ENCODE peak calls at places on chromosomes 3 and 15, in nine cellular contexts. H, F, B, N, S, G, P, T and Y are unnamed samples.

GRCh38 chr3:113698891-113699465 is 2.5 kb upstream of the USF3 start:
- DNase-seq in P (no peak), F (no peak), N (no peak), S (no peak), H (peak), G (peak), B (no peak), T (no peak), Y (no peak)

GRCh38 chr15:71278989-71279756 is 163.9 kb downstream of the THSD4 start:
- DNase-seq in S (peak), B (peak), N (no peak), G (peak), P (peak), T (no peak), F (peak), H (peak), Y (no peak)

GRCh38 chr3:14562441-14562840 is 22.3 kb upstream of the GRIP2 start:
- DNase-seq in B (no peak), N (no peak), F (no peak), H (peak), G (no peak), T (no peak), P (no peak), S (no peak), Y (no peak)

GRCh38 chr15:31387483-31388118 is 61.0 kb downstream of the KLF13 start:
- DNase-seq in P (no peak), T (peak), F (peak), B (no peak), N (no peak), G (peak), H (no peak), S (peak), Y (no peak)

GRCh38 chr15:22895465-22896190 is 57.2 kb downstream of the NIPA2 start:
- DNase-seq in G (peak), S (no peak), B (no peak), H (peak), N (no peak), P (no peak), F (no peak), T (no peak), Y (no peak)

GRCh38 chr3:122356402-122356801 is 26.6 kb downstream of the MIX23 start:
- DNase-seq in S (peak), G (peak), F (peak), B (no peak), P (no peak), H (peak), N (no peak), T (no peak), Y (peak)

GRCh38 chr15:22878103-22878502 is 39.6 kb downstream of the NIPA2 start:
- DNase-seq in F (no peak), B (no peak), T (no peak), P (no peak), H (no peak), N (no peak), G (no peak), S (no peak), Y (no peak)

GRCh38 chr3:25226747-25227146 is 201.3 kb upstream of the RARB start:
- DNase-seq in T (no peak), G (no peak), N (no peak), F (no peak), P (no peak), S (no peak), B (no peak), H (no peak), Y (no peak)

GRCh38 chr3:66279168-66279567 is 58.4 kb downstream of the SLC25A26 start:
- DNase-seq in N (no peak), P (no peak), S (no peak), H (no peak), T (no peak), G (no peak), B (no peak), F (no peak), Y (no peak)

GRCh38 chr3:170701696-170702678 is 116.1 kb upstream of the SLC7A14 start:
- DNase-seq in B (no peak), G (no peak), T (no peak), F (no peak), N (no peak), H (no peak), S (no peak), P (no peak), Y (no peak)

GRCh38 chr3:63654246-63654645 is 1.8 kb downstream of the SNTN start:
- DNase-seq in N (no peak), S (no peak), P (no peak), G (no peak), B (no peak), H (no peak), T (no peak), F (no peak), Y (no peak)

GRCh38 chr15:100111103-100112060 is 230.4 kb downstream of the ADAMTS17 start:
- DNase-seq in T (no peak), H (peak), P (peak), B (peak), G (no peak), F (no peak), N (no peak), S (no peak), Y (peak)

GRCh38 chr3:11373235-11373634 is 101.0 kb downstream of the ATG7 start:
- DNase-seq in H (no peak), T (no peak), G (no peak), B (no peak), S (peak), F (peak), N (no peak), P (no peak), Y (no peak)

GRCh38 chr3:59422312-59422711 is 372.5 kb upstream of the CFAP20DC start:
- DNase-seq in H (peak), F (no peak), P (no peak), B (no peak), G (no peak), T (no peak), S (no peak), N (no peak), Y (no peak)

GRCh38 chr3:160781429-160781828 is 25.4 kb downstream of the PPM1L start:
- DNase-seq in F (no peak), P (no peak), H (no peak), G (no peak), B (no peak), S (no peak), T (no peak), N (no peak), Y (no peak)

GRCh38 chr3:96865605-96866004 is 51.2 kb downstream of the EPHA6 start:
- DNase-seq in S (no peak), F (no peak), H (no peak), P (no peak), N (no peak), B (no peak), G (no peak), T (no peak), Y (no peak)

GRCh38 chr3:183378008-183378407 is 50.4 kb downstream of the MCF2L2 start:
- DNase-seq in G (no peak), S (peak), F (peak), P (no peak), H (no peak), B (no peak), N (no peak), T (no peak), Y (no peak)

GRCh38 chr15:100602822-100603393 is 519 bp downstream of the ASB7 start:
- DNase-seq in N (no peak), P (no peak), S (no peak), T (peak), G (peak), B (no peak), F (peak), H (no peak), Y (no peak)

GRCh38 chr15:41562784-41563198 is 3.8 kb downstream of the TYRO3 start:
- DNase-seq in T (no peak), H (no peak), N (no peak), B (no peak), P (no peak), G (no peak), S (no peak), F (no peak), Y (no peak)

GRCh38 chr3:194306771-194307640 is 44.1 kb downstream of the CPN2 start:
- DNase-seq in N (no peak), S (no peak), G (no peak), F (no peak), B (no peak), P (no peak), H (no peak), T (no peak), Y (peak)

GRCh38 chr3:11053926-11054503 is 61.5 kb downstream of the SLC6A1 start:
- DNase-seq in T (no peak), S (no peak), G (no peak), F (no peak), H (no peak), P (no peak), N (no peak), B (no peak), Y (no peak)

GRCh38 chr3:131903988-131904415 is 130.8 kb downstream of the CPNE4 start:
- DNase-seq in N (no peak), S (no peak), F (no peak), B (peak), T (no peak), G (peak), P (peak), H (peak), Y (no peak)

GRCh38 chr15:86333819-86334218 is 254.1 kb downstream of the AGBL1 start:
- DNase-seq in N (no peak), B (no peak), T (no peak), G (no peak), P (no peak), S (no peak), F (no peak), H (no peak), Y (no peak)

GRCh38 chr3:196177567-196177966 is 33.6 kb downstream of the ZDHHC19 start:
- DNase-seq in H (no peak), P (no peak), B (no peak), N (no peak), S (no peak), G (no peak), F (no peak), T (no peak), Y (no peak)

GRCh38 chr3:72938471-72939265 is 50.8 kb downstream of the GXYLT2 start:
- DNase-seq in N (no peak), S (peak), P (peak), H (peak), G (peak), T (peak), F (peak), B (peak), Y (no peak)

GRCh38 chr15:29476503-29477080 is 207.0 kb upstream of the NSMCE3 start:
- DNase-seq in H (no peak), F (no peak), S (no peak), N (no peak), P (no peak), B (no peak), G (no peak), T (no peak), Y (no peak)

GRCh38 chr15:66662522-66662921 is 39.5 kb upstream of the SMAD6 start:
- DNase-seq in S (no peak), N (no peak), F (no peak), B (no peak), P (no peak), T (no peak), G (no peak), H (no peak), Y (no peak)

GRCh38 chr3:197352382-197352781 is 54.0 kb upstream of the DLG1 start:
- DNase-seq in F (no peak), P (no peak), N (no peak), G (no peak), B (no peak), T (no peak), S (no peak), H (peak), Y (no peak)

GRCh38 chr3:15102833-15103232 is 3.9 kb upstream of the RBSN start:
- DNase-seq in F (no peak), T (no peak), B (no peak), G (no peak), P (no peak), H (peak), S (no peak), N (no peak), Y (no peak)

GRCh38 chr3:128226794-128227399 is 73.6 kb downstream of the EEFSEC start:
- DNase-seq in T (peak), N (peak), B (peak), H (peak), P (no peak), F (no peak), S (no peak), G (no peak), Y (no peak)